ENCODE peak calls at places on chromosomes 3 and 15, in four cellular contexts. I is IMR-90, A is OCI-LY7, Y is GM12878. J is an unnamed sample. For H4K20me1, the result is how much of the 10 kb centered on the place peaks cover.

GRCh38 chr15:100661161-100661560 is 58.8 kb downstream of the ASB7 start:
- DNase-seq in I (no peak), A (no peak), Y (no peak), J (no peak)

GRCh38 chr15:58212909-58213526 is 74.8 kb downstream of the AQP9 start:
- DNase-seq in I (peak), A (peak), Y (no peak), J (peak)

GRCh38 chr15:81941479-81941878 is 104.3 kb downstream of the MEX3B start:
- DNase-seq in I (no peak), A (no peak), Y (no peak), J (no peak)

GRCh38 chr3:127363171-127363570 is 75.3 kb upstream of the PRR20G start:
- DNase-seq in I (no peak), A (no peak), Y (no peak), J (peak)

GRCh38 chr15:60620707-60621106 is 141.8 kb upstream of the ICE2 start:
- DNase-seq in I (peak), A (no peak), Y (no peak), J (no peak)

GRCh38 chr15:93298901-93299300 is 209.9 kb upstream of the RGMA start:
- DNase-seq in I (no peak), A (no peak), Y (no peak), J (no peak)

GRCh38 chr15:29612096-29612495 is 210.2 kb downstream of the TJP1 start:
- DNase-seq in I (peak), A (no peak), Y (no peak), J (no peak)

GRCh38 chr3:12229144-12229871 is 59.6 kb upstream of the PPARG start:
- DNase-seq in I (no peak), A (no peak), Y (no peak), J (no peak)

GRCh38 chr3:42490243-42490642 is 12.2 kb upstream of the VIPR1 start:
- DNase-seq in I (no peak), A (peak), Y (peak), J (peak)

GRCh38 chr3:43791246-43791645 is 100.5 kb downstream of the ABHD5 start:
- DNase-seq in I (no peak), A (no peak), Y (no peak), J (no peak)

GRCh38 chr3:194572131-194572789 is 61.0 kb downstream of the TMEM44 start:
- DNase-seq in I (peak), A (no peak), Y (no peak), J (no peak)

GRCh38 chr15:99438691-99439523 is 126.9 kb upstream of the MEF2A start:
- DNase-seq in I (no peak), A (no peak), Y (no peak), J (no peak)

GRCh38 chr3:21273256-21273999 is 477.6 kb downstream of the ZNF385D start:
- DNase-seq in I (peak), A (no peak), Y (no peak), J (peak)

GRCh38 chr3:36653095-36653494 is 111.3 kb downstream of the DCLK3 start:
- DNase-seq in I (peak), A (no peak), Y (no peak), J (no peak)

GRCh38 chr3:95319921-95320494 is 1257.1 kb downstream of the NSUN3 start:
- DNase-seq in I (no peak), A (no peak), Y (no peak), J (no peak)

GRCh38 chr15:53569756-53570480 is 189.5 kb downstream of the WDR72 start:
- DNase-seq in I (no peak), A (no peak), Y (no peak), J (no peak)

GRCh38 chr3:5017953-5018531 is 38.8 kb downstream of the BHLHE40 start:
- DNase-seq in I (no peak), A (no peak), Y (no peak), J (no peak)

GRCh38 chr3:104887069-104887468 is 479.6 kb upstream of the ALCAM start:
- DNase-seq in I (peak), A (no peak), Y (no peak), J (no peak)

GRCh38 chr3:126497936-126498335 is 19.6 kb downstream of the UROC1 start:
- DNase-seq in I (no peak), A (no peak), Y (no peak), J (no peak)

GRCh38 chr15:68211656-68212320 is 6.7 kb upstream of the CALML4 start:
- DNase-seq in I (no peak), A (no peak), Y (no peak), J (no peak)

GRCh38 chr15:84834227-84834955 is 17.2 kb downstream of the ALPK3 start:
- DNase-seq in I (no peak), A (no peak), Y (no peak), J (no peak)

GRCh38 chr15:84831028-84831427 is 13.9 kb downstream of the ALPK3 start:
- DNase-seq in I (no peak), A (no peak), Y (no peak), J (no peak)

GRCh38 chr15:84834969-84835368 is 17.8 kb downstream of the ALPK3 start:
- DNase-seq in I (no peak), A (no peak), Y (no peak), J (no peak)

GRCh38 chr15:84833447-84833846 is 16.3 kb downstream of the ALPK3 start:
- DNase-seq in I (peak), A (no peak), Y (no peak), J (no peak)

GRCh38 chr15:84832446-84833040 is 15.4 kb downstream of the ALPK3 start:
- DNase-seq in I (no peak), A (no peak), Y (no peak), J (no peak)
- H4K20me1 ChIP-seq in I (under half), A (under half), Y (under half), J (under half)

DNA sequence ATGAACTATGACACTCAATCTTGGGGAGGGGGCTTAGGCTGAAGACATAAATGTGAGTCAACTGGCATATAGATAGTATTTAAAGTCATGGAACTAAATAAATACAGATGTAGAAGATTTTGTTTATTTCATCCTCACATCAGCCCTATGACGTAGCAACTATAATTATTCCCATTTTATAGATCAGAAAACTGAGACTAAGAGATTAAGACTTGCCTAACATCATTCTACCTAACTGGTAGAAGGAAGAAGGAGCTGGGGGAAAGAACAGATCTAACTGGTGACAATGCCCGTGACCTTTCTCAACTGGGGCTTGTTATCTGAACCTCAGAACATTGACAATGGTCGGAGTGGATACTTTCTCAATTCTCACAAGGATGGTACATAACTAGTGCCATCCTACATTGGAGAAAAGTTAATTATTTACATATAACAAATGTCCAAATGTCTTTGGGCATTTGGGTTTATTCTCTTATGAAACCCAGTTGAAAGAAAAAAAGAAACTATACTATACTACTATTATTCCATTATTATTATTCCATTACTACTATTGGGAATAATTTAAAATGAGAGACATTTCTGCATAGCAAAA is 10.4 kb downstream of the HERC1 start:
- DNase-seq in I (no peak), A (no peak), Y (no peak), J (no peak)
- H4K20me1 ChIP-seq in I (half or more), A (under half), Y (under half), J (under half)

GRCh38 chr15:31340591-31340990 is 14.0 kb downstream of the KLF13 start:
- DNase-seq in I (no peak), A (no peak), Y (no peak), J (no peak)

GRCh38 chr15:31342381-31342780 is 15.7 kb downstream of the KLF13 start:
- DNase-seq in I (no peak), A (no peak), Y (no peak), J (no peak)

GRCh38 chr15:31341036-31341435 is 14.4 kb downstream of the KLF13 start:
- DNase-seq in I (no peak), A (no peak), Y (no peak), J (no peak)

GRCh38 chr15:31342781-31343626 is 16.4 kb downstream of the KLF13 start:
- DNase-seq in I (no peak), A (peak), Y (no peak), J (no peak)

GRCh38 chr15:31341501-31342195 is 15.0 kb downstream of the KLF13 start:
- DNase-seq in I (no peak), A (peak), Y (no peak), J (no peak)
- H4K20me1 ChIP-seq in I (half or more), A (under half), Y (under half), J (under half)

DNA sequence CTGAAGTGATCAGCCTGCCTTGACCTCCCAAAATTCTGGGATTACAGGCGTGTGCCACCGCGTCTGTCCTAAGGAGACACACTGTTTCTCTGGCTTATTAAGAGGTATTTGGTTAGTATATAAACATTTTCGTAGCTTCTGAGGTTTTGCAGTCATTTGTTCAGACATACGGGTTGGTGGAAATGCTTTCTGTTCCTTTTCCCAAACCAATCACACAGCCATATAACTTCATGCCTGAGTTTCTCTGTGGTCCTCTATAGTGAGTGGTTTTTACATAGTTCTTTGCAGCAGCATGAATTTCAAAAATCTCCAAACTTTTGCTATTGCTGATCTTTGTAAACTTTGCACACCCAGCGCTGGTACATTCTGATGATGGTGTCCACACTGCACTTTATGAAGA is 100.5 kb downstream of the AKAP13 start:
- DNase-seq in I (no peak), A (no peak), Y (no peak), J (no peak)
- H4K20me1 ChIP-seq in I (under half), A (under half), Y (under half), J (under half)

GRCh38 chr3:98900265-98901031 is 1.0 kb downstream of the DCBLD2 start:
- DNase-seq in I (no peak), A (no peak), Y (no peak), J (no peak)
- H4K20me1 ChIP-seq in I (under half), A (under half), Y (under half), J (under half)

GRCh38 chr3:190505381-190506003 is 8.4 kb upstream of the IL1RAP start:
- DNase-seq in I (no peak), A (no peak), Y (no peak), J (no peak)

GRCh38 chr3:190504354-190505125 is 9.3 kb upstream of the IL1RAP start:
- DNase-seq in I (peak), A (peak), Y (no peak), J (no peak)

DNA sequence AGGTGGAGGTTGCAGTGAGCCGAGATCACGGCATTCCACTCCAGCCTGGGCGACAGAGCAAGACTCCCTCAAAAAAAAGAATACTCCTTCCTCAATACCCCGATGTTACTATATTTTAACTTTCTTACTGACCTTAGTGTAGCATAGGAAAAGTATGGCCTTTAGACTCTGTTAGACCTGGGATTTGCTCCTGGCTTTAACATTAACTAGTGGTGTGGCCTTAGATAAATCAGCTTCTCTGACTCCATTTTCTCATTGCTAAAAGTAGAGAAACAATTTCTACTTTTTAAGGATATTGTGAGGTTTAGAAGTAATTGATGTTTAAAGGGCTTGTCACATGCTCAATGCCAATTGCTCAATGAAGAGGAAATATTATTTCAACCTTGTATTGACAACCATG is 7.6 kb upstream of the IL1RAP start:
- DNase-seq in I (no peak), A (no peak), Y (no peak), J (no peak)
- H4K20me1 ChIP-seq in I (under half), A (under half), Y (under half), J (under half)

DNA sequence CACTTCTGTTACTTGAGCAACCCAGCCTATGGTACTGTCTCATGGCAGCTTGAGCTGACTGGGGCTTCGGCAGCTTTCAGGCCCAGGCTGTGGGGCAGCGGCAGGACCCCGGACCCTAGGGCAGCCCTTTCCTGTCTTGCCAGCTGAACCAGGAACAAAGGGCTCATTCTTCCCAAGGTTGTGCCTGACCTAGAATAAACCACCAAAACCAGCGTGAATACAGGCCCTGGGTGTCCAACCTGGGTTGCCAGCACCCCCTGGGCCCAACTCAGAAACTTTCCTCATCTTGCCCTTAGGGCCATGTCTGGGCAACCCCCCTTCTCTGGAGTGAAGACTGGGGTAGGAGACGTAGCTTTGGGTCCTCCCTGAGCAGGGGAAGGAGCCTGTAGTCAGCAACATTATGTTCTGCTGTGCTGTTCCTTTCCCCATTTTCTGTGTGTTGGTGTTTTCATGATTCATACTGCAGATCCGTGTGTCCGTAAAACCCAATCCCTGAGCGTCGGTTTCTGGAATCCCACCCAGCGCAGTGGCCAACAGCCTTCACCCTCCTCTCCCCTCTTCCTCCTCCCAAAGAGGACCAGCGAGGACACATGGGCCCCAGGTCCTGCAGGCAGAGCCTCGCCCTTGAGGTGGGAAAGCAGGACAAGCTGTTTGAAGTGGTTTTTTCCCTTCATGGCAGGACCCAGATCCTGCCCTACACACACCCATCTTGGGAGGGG is 33.5 kb downstream of the TKT start:
- DNase-seq in I (no peak), A (no peak), Y (no peak), J (no peak)
- H4K20me1 ChIP-seq in I (under half), A (under half), Y (under half), J (under half)

J was measured in MM.1S.